ENCODE peak calls at places on chromosomes 13 and 19, in five cellular contexts. M is HEK293T, G is HepG2, V is H1, U is GM12878. I is an unnamed sample.

GRCh38 chr13:98834254-98834960 is 81.9 kb upstream of the SLC15A1 start:
- DNase-seq in M (no peak), G (no peak), V (no peak), U (no peak), I (peak; percentile 66)

GRCh38 chr19:18898533-18899408 is 2.8 kb upstream of the CERS1 start:
- DNase-seq in M (no peak), G (no peak), V (no peak), U (no peak), I (no peak)

GRCh38 chr19:35030257-35031071 is at the start of gene SCN1B:
- DNase-seq in M (peak; percentile 75), G (peak; percentile 31), V (peak; percentile 78), U (no peak), I (no peak)

GRCh38 chr19:30675086-30675485 is 302.9 kb downstream of the ZNF536 start:
- DNase-seq in M (no peak), G (peak; percentile 6), V (no peak), U (no peak), I (no peak)

GRCh38 chr19:9362905-9363304 is at the start of gene ZNF177:
- DNase-seq in M (no peak), G (no peak), V (no peak), U (no peak), I (peak; percentile 69)

GRCh38 chr13:80962855-80963254 is 621.9 kb upstream of the SPRY2 start:
- DNase-seq in M (peak; percentile 46), G (no peak), V (no peak), U (no peak), I (no peak)

GRCh38 chr13:43356566-43356965 is 333.2 kb downstream of the DNAJC15 start:
- DNase-seq in M (no peak), G (no peak), V (no peak), U (no peak), I (no peak)

GRCh38 chr19:16540948-16541347 is 1.3 kb downstream of the CHERP start:
- DNase-seq in M (no peak), G (peak; percentile 35), V (no peak), U (no peak), I (no peak)

GRCh38 chr19:32233885-32234284 is 111.5 kb upstream of the ZNF507 start:
- DNase-seq in M (no peak), G (no peak), V (no peak), U (no peak), I (no peak)

GRCh38 chr13:35164324-35164932 is 222.4 kb downstream of the NBEA start:
- DNase-seq in M (peak; percentile 37), G (peak; percentile 20), V (no peak), U (peak; percentile 40), I (no peak)

GRCh38 chr13:64130170-64130569 is 2714.5 kb upstream of the PCDH20 start:
- DNase-seq in M (no peak), G (no peak), V (no peak), U (no peak), I (no peak)

GRCh38 chr13:33615436-33615835 is 202.5 kb upstream of the RFC3 start:
- DNase-seq in M (no peak), G (no peak), V (no peak), U (no peak), I (no peak)

GRCh38 chr19:4241824-4242430 is 5.0 kb upstream of the YJU2 start:
- DNase-seq in M (no peak), G (no peak), V (no peak), U (no peak), I (no peak)

GRCh38 chr13:109110159-109110558 is 480.7 kb downstream of the MYO16 start:
- DNase-seq in M (no peak), G (no peak), V (no peak), U (no peak), I (no peak)

GRCh38 chr13:75481176-75482069 is 546 bp downstream of the TBC1D4 start:
- DNase-seq in M (peak; percentile 72), G (no peak), V (peak; percentile 86), U (no peak), I (no peak)

GRCh38 chr19:39542198-39542597 is 2.2 kb upstream of the EID2 start:
- DNase-seq in M (no peak), G (no peak), V (peak; percentile 24), U (no peak), I (no peak)

GRCh38 chr19:50330365-50331078 is 1.3 kb upstream of the KCNC3 start:
- DNase-seq in M (peak; percentile 86), G (peak; percentile 73), V (peak; percentile 95), U (no peak), I (no peak)
- TF ChIP-seq SUZ12 in M (no peak), G (no peak), V (no peak), U (no peak), I (no peak)

GRCh38 chr19:41933693-41934426 is 5.6 kb upstream of the ERFL start:
- DNase-seq in M (no peak), G (no peak), V (no peak), U (no peak), I (no peak)
- TF ChIP-seq SUZ12 in M (no peak), G (no peak), V (peak; percentile 39), U (no peak), I (no peak)

DNA sequence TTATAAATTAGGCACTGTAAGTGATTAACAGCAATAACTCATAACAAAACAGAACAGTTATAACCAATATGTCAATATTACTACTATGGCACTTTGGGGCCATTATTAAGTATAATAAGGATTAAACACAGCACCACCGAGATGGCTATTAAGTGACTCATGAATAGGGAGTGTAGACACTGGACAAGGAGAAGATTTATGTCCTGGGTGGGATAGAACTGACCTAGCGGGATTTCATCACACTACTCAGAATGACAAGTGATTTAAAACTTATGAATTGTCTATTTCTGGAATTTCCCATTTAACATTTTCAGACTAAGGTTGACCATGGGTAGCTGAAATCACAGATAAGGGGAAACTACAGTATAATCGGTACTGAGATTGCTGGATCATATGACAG is 79.0 kb upstream of the SLC7A1 start:
- DNase-seq in M (no peak), G (no peak), V (no peak), U (no peak), I (no peak)
- TF ChIP-seq SUZ12 in M (no peak), G (no peak), V (no peak), U (no peak), I (no peak)

GRCh38 chr19:47550129-47550528 is 22.8 kb downstream of the ZNF541 start:
- DNase-seq in M (no peak), G (no peak), V (no peak), U (no peak), I (no peak)

GRCh38 chr19:47544476-47544875 is 28.5 kb downstream of the ZNF541 start:
- DNase-seq in M (no peak), G (no peak), V (no peak), U (no peak), I (no peak)

GRCh38 chr19:47547175-47547574 is 25.8 kb downstream of the ZNF541 start:
- DNase-seq in M (no peak), G (no peak), V (no peak), U (no peak), I (no peak)

GRCh38 chr19:47545061-47545948 is 27.6 kb downstream of the ZNF541 start:
- DNase-seq in M (no peak), G (no peak), V (no peak), U (no peak), I (no peak)

GRCh38 chr19:47549341-47549768 is 23.6 kb downstream of the ZNF541 start:
- DNase-seq in M (no peak), G (no peak), V (no peak), U (no peak), I (no peak)
- TF ChIP-seq SUZ12 in M (no peak), G (no peak), V (no peak), U (no peak), I (no peak)

GRCh38 chr19:6580313-6580712 is 10.6 kb downstream of the CD70 start:
- DNase-seq in M (no peak), G (no peak), V (no peak), U (no peak), I (no peak)
- TF ChIP-seq SUZ12 in M (no peak), G (no peak), V (no peak), U (no peak), I (no peak)

GRCh38 chr13:55263045-55263444 is 1877.7 kb upstream of the PRR20A start:
- DNase-seq in M (no peak), G (no peak), V (no peak), U (no peak), I (no peak)
- TF ChIP-seq SUZ12 in M (no peak), G (no peak), V (no peak), U (no peak), I (no peak)

DNA sequence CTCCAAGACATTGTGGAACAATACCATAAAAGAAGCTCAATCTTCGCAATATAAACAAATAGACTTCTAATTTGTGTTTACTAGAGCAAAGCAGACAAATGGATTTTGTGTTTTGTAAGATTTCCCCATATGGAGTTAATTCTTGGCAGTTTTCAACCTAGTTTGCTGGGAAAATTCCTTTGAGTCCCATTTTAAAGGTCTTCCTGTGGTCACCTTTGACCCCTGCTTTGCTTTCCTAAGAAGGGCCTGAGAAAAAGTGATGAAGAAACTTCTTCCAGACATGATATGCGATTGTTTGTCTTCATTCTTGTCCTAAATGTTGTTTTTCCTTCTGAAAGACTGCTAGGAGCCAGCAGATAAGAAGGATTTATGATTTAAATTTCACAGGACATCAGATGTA is 276.5 kb downstream of the LHFPL6 start:
- DNase-seq in M (no peak), G (no peak), V (no peak), U (no peak), I (no peak)
- TF ChIP-seq SUZ12 in M (no peak), G (no peak), V (no peak), U (no peak), I (no peak)

GRCh38 chr19:2475018-2475701 is 767 bp upstream of the GADD45B start:
- DNase-seq in M (peak; percentile 43), G (no peak), V (peak; percentile 76), U (no peak), I (no peak)
- TF ChIP-seq SUZ12 in M (no peak), G (no peak), V (no peak), U (no peak), I (no peak)

GRCh38 chr13:73998631-73999030 is 135.6 kb downstream of the KLF12 start:
- DNase-seq in M (no peak), G (no peak), V (no peak), U (no peak), I (no peak)
- TF ChIP-seq SUZ12 in M (no peak), G (no peak), V (no peak), U (no peak), I (no peak)

DNA sequence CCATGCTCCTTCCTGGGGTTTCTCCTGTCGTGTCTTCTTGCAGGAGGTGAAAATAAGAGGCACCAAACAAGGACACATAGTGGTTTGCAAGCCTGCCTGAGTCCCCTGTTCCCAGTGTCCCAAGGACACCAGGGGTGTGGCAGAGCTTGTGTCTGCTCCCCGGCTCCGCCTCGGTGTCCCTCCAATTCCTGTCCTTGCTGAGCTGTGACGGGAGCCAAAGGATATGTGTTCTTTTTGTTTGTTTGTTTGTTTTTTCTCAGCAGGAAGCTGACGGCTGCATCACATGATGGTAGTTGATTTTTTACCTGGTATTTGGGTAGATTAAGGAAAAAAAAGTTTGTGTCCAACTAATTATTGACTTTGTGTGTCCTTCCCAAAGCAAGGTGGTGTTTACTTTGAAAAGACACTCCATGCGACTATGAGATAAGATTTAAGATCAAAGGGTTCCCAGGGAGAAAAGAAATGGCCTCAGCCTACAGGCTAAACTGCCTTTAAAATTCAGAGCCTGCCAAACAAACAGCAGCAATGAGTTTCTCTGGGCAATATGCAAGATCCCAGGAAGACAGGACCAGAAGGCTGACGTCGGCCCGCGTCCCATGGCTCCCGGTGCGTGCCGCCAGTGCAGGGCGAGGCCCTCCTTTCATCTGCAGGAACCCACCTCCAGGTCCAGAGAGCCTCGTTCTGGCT is 50.8 kb upstream of the XPO4 start:
- DNase-seq in M (no peak), G (peak; percentile 91), V (no peak), U (no peak), I (no peak)
- TF ChIP-seq SUZ12 in M (no peak), G (no peak), V (no peak), U (no peak), I (no peak)